ENCODE peak calls at places on chromosomes 13 and 19, in seven cellular contexts. K is B cell, Z is foreskin fibroblast, T is choroid plexus epithelial cell, U is hepatocyte, X is AG04450, M is cardiac fibroblast. G is an unnamed sample.

GRCh38 chr13:36395280-36395679 is 37.0 kb upstream of the CCNA1 start:
- DNase-seq in K (no peak), Z (peak; percentile 72), T (peak; percentile 85), U (peak; percentile 50), X (peak; percentile 27), M (peak; percentile 81), G (no peak)

GRCh38 chr13:49627831-49628652 is at the start of gene ARL11:
- DNase-seq in K (peak; percentile 87), Z (no peak), T (no peak), U (peak; percentile 31), X (no peak), M (no peak), G (peak; percentile 62)

GRCh38 chr19:40237791-40238190 is 11.3 kb upstream of the CCNP start:
- DNase-seq in K (no peak), Z (no peak), T (no peak), U (no peak), X (no peak), M (no peak), G (no peak)

GRCh38 chr13:42486711-42487198 is 87.2 kb upstream of the TNFSF11 start:
- DNase-seq in K (no peak), Z (peak; percentile 86), T (peak; percentile 96), U (no peak), X (no peak), M (peak; percentile 92), G (no peak)

GRCh38 chr13:99159331-99160061 is 41.2 kb upstream of the UBAC2 start:
- DNase-seq in K (no peak), Z (no peak), T (no peak), U (no peak), X (no peak), M (no peak), G (no peak)

GRCh38 chr13:44165895-44166496 is 207.6 kb upstream of the SERP2 start:
- DNase-seq in K (no peak), Z (no peak), T (no peak), U (no peak), X (no peak), M (no peak), G (no peak)

GRCh38 chr13:42926555-42926954 is 65.5 kb downstream of the EPSTI1 start:
- DNase-seq in K (no peak), Z (peak; percentile 9), T (peak; percentile 77), U (peak; percentile 17), X (no peak), M (peak; percentile 9), G (no peak)

GRCh38 chr13:20721454-20722357 is 18.2 kb downstream of the IL17D start:
- DNase-seq in K (no peak), Z (peak; percentile 85), T (peak; percentile 72), U (peak; percentile 57), X (peak; percentile 24), M (peak; percentile 59), G (peak; percentile 68)

GRCh38 chr19:35208121-35208520 is 20.4 kb downstream of the FAM187B start:
- DNase-seq in K (no peak), Z (no peak), T (no peak), U (no peak), X (no peak), M (no peak), G (no peak)

GRCh38 chr19:41866284-41866683 is 6.2 kb downstream of the RPS19 start:
- DNase-seq in K (no peak), Z (no peak), T (no peak), U (no peak), X (no peak), M (no peak), G (no peak)

GRCh38 chr19:38683393-38684077 is 36.1 kb downstream of the ACTN4 start:
- DNase-seq in K (peak; percentile 58), Z (peak; percentile 91), T (peak; percentile 95), U (peak; percentile 93), X (no peak), M (peak; percentile 94), G (peak; percentile 54)

GRCh38 chr19:4539697-4540581 is at the start of gene LRG1:
- DNase-seq in K (no peak), Z (no peak), T (peak; percentile 63), U (peak; percentile 73), X (no peak), M (peak; percentile 18), G (no peak)

GRCh38 chr19:344625-345319 is at the start of gene MIER2:
- DNase-seq in K (peak; percentile 86), Z (peak; percentile 91), T (peak; percentile 78), U (peak; percentile 92), X (peak; percentile 16), M (peak; percentile 80), G (peak; percentile 92)

GRCh38 chr19:50003810-50004419 is 21.3 kb downstream of the VRK3 start:
- DNase-seq in K (no peak), Z (peak; percentile 95), T (peak; percentile 96), U (peak; percentile 40), X (peak; percentile 71), M (peak; percentile 96), G (no peak)

GRCh38 chr13:71454509-71454908 is 412.5 kb downstream of the DACH1 start:
- DNase-seq in K (no peak), Z (no peak), T (no peak), U (no peak), X (no peak), M (no peak), G (no peak)

GRCh38 chr13:44052843-44053607 is 173.3 kb downstream of the LACC1 start:
- DNase-seq in K (no peak), Z (peak; percentile 79), T (peak; percentile 86), U (peak; percentile 37), X (no peak), M (peak; percentile 28), G (peak; percentile 18)

GRCh38 chr19:9073806-9074205 is 13.1 kb upstream of the OR1M1 start:
- DNase-seq in K (no peak), Z (no peak), T (no peak), U (no peak), X (no peak), M (no peak), G (no peak)

GRCh38 chr13:58955546-58956385 is 1208.0 kb downstream of the DIAPH3 start:
- DNase-seq in K (no peak), Z (no peak), T (no peak), U (no peak), X (no peak), M (no peak), G (no peak)

GRCh38 chr19:44003461-44004134 is 841 bp downstream of the ZNF230 start:
- DNase-seq in K (peak; percentile 41), Z (peak; percentile 61), T (peak; percentile 11), U (peak; percentile 23), X (no peak), M (peak; percentile 10), G (no peak)

GRCh38 chr13:70424428-70424827 is 316.2 kb upstream of the KLHL1 start:
- DNase-seq in K (no peak), Z (no peak), T (no peak), U (no peak), X (no peak), M (no peak), G (no peak)

GRCh38 chr13:94115054-94115453 is 364.4 kb downstream of the DCT start:
- DNase-seq in K (no peak), Z (no peak), T (no peak), U (no peak), X (no peak), M (no peak), G (no peak)

GRCh38 chr19:35741216-35741541 is 1.1 kb downstream of the IGFLR1 start:
- DNase-seq in K (no peak), Z (no peak), T (no peak), U (no peak), X (no peak), M (no peak), G (no peak)

GRCh38 chr19:952680-953500 is 27.1 kb downstream of the ARID3A start:
- DNase-seq in K (no peak), Z (no peak), T (peak; percentile 43), U (peak; percentile 92), X (no peak), M (no peak), G (no peak)

GRCh38 chr13:34347784-34348573 is 530.0 kb downstream of the RFC3 start:
- DNase-seq in K (no peak), Z (no peak), T (peak; percentile 16), U (peak; percentile 72), X (no peak), M (no peak), G (no peak)

GRCh38 chr19:30236006-30236405 is 136.2 kb upstream of the ZNF536 start:
- DNase-seq in K (no peak), Z (peak; percentile 49), T (no peak), U (no peak), X (no peak), M (no peak), G (no peak)

DNA sequence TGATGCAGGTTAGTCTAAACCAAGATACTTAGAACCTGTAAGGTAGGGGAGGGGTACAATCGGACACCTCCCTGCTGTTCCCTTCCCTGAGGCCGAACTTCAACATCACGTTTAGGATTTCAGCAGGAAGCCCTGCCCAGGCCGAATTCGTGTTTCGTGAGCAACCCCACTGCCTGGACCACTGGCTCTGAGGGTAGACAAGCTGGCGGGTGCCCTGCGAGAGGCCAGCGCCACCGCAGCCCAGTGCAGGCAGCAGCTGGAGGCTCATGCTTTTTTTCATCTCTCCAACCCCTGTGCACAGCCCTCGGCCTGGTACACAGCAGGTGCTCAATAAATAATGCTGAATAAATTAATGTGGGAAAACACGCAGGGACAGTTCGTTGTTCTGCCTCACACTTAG is 7.7 kb downstream of the HOMER3 start:
- DNase-seq in K (no peak), Z (no peak), T (no peak), U (no peak), X (no peak), M (no peak), G (no peak)
- TF ChIP-seq CTCF in K (no peak), Z (no peak), T (no peak), U (no peak), X (no peak), M (no peak), G (no peak)

GRCh38 chr19:36931684-36932083 is 15.6 kb downstream of the ZNF568 start:
- DNase-seq in K (no peak), Z (no peak), T (no peak), U (no peak), X (no peak), M (no peak), G (no peak)
- TF ChIP-seq CTCF in K (no peak), Z (no peak), T (no peak), U (no peak), X (no peak), M (no peak), G (no peak)

GRCh38 chr19:6732803-6733337 is 4.5 kb downstream of the GPR108 start:
- DNase-seq in K (no peak), Z (no peak), T (no peak), U (no peak), X (no peak), M (no peak), G (no peak)

GRCh38 chr19:6734096-6734696 is 3.2 kb downstream of the GPR108 start:
- DNase-seq in K (no peak), Z (no peak), T (no peak), U (peak; percentile 17), X (no peak), M (no peak), G (no peak)

GRCh38 chr19:6735181-6735891 is 2.0 kb downstream of the GPR108 start:
- DNase-seq in K (no peak), Z (no peak), T (peak; percentile 32), U (peak; percentile 31), X (no peak), M (no peak), G (no peak)

GRCh38 chr19:6731822-6732221 is 5.6 kb downstream of the GPR108 start:
- DNase-seq in K (no peak), Z (no peak), T (no peak), U (no peak), X (no peak), M (no peak), G (no peak)

GRCh38 chr19:6733338-6734095 is 3.9 kb downstream of the GPR108 start:
- DNase-seq in K (no peak), Z (no peak), T (no peak), U (no peak), X (no peak), M (no peak), G (no peak)
- TF ChIP-seq CTCF in K (peak; percentile 23), Z (no peak), T (peak; percentile 35), U (peak; percentile 3), X (peak; percentile 17), M (peak; percentile 44), G (peak; percentile 15)

GRCh38 chr19:12202250-12202649 is 39.4 kb downstream of the ZNF136 start:
- DNase-seq in K (peak; percentile 46), Z (peak; percentile 3), T (peak; percentile 14), U (no peak), X (no peak), M (peak; percentile 24), G (peak; percentile 54)
- TF ChIP-seq CTCF in K (peak; percentile 30), Z (no peak), T (peak; percentile 35), U (no peak), X (no peak), M (peak; percentile 7), G (no peak)